ENCODE peak calls at places on chromosome 13, in ten cellular contexts. A, E, S, K, I, D, Y, V, L and C are unnamed samples.

GRCh38 chr13:100363351-100363750 is 225.2 kb downstream of the GGACT start:
- DNase-seq in A (peak), L (no peak), I (no peak), S (peak), V (peak), K (no peak), Y (no peak), D (no peak), E (no peak), C (no peak)

GRCh38 chr13:28429685-28430290 is 65.1 kb downstream of the FLT1 start:
- DNase-seq in D (no peak), E (peak), L (no peak), A (peak), Y (no peak), K (peak), I (no peak), S (peak), V (no peak), C (no peak)

GRCh38 chr13:42056585-42056984 is 8.1 kb downstream of the DGKH start:
- DNase-seq in S (peak), E (no peak), Y (no peak), A (no peak), K (no peak), D (no peak), V (no peak), I (no peak), L (no peak), C (no peak)

GRCh38 chr13:60260440-60260839 is 96.7 kb upstream of the DIAPH3 start:
- DNase-seq in S (no peak), D (no peak), E (no peak), I (no peak), A (no peak), L (no peak), V (no peak), K (no peak), Y (no peak), C (no peak)

GRCh38 chr13:40933508-40933907 is 85.6 kb downstream of the ELF1 start:
- DNase-seq in Y (no peak), A (no peak), K (peak), D (no peak), S (no peak), L (no peak), E (no peak), I (no peak), V (no peak), C (no peak)

GRCh38 chr13:38008636-38009035 is 139.1 kb upstream of the TRPC4 start:
- DNase-seq in E (no peak), I (no peak), D (no peak), L (no peak), K (no peak), Y (no peak), V (no peak), S (peak), A (peak), C (no peak)

GRCh38 chr13:43284162-43284561 is 260.8 kb downstream of the DNAJC15 start:
- DNase-seq in E (no peak), K (no peak), A (peak), L (no peak), D (peak), I (no peak), Y (no peak), V (peak), S (peak), C (no peak)

GRCh38 chr13:30319130-30319529 is 11.8 kb upstream of the KATNAL1 start:
- DNase-seq in Y (no peak), D (no peak), I (no peak), K (no peak), L (no peak), V (no peak), S (no peak), E (no peak), A (no peak), C (no peak)

GRCh38 chr13:37753776-37754175 is 115.8 kb downstream of the TRPC4 start:
- DNase-seq in A (no peak), I (no peak), E (no peak), V (no peak), D (no peak), S (no peak), K (no peak), L (no peak), Y (no peak), C (no peak)

GRCh38 chr13:19601749-19602725 is 31.4 kb upstream of the MPHOSPH8 start:
- DNase-seq in A (peak), K (no peak), E (peak), V (peak), S (peak), I (peak), L (peak), D (peak), Y (no peak), C (no peak)

GRCh38 chr13:32426191-32426980 is 1.5 kb downstream of the N4BP2L1 start:
- DNase-seq in S (no peak), V (no peak), E (no peak), A (no peak), I (peak), L (no peak), K (peak), D (no peak), Y (peak), C (no peak)

GRCh38 chr13:21055511-21056045 is 5.8 kb downstream of the LATS2 start:
- DNase-seq in I (no peak), L (no peak), D (no peak), S (no peak), E (no peak), Y (no peak), V (no peak), K (no peak), A (no peak), C (no peak)

GRCh38 chr13:76829572-76830327 is 56.5 kb downstream of the KCTD12 start:
- DNase-seq in E (no peak), A (no peak), S (no peak), Y (no peak), D (no peak), K (no peak), V (no peak), L (no peak), I (no peak), C (no peak)

GRCh38 chr13:37934339-37935191 is 65.0 kb upstream of the TRPC4 start:
- DNase-seq in I (no peak), S (no peak), L (no peak), Y (no peak), A (no peak), D (no peak), K (no peak), E (no peak), V (no peak), C (no peak)

GRCh38 chr13:82248713-82249112 is 1633.6 kb downstream of the SLITRK1 start:
- DNase-seq in I (no peak), D (no peak), S (no peak), L (no peak), E (no peak), V (no peak), K (no peak), Y (no peak), A (no peak), C (no peak)

GRCh38 chr13:39353988-39354387 is 249.0 kb downstream of the LHFPL6 start:
- DNase-seq in Y (no peak), D (no peak), K (no peak), E (no peak), S (peak), L (no peak), I (no peak), A (peak), V (peak), C (no peak)